ENCODE peak calls at places on chromosome 5, in four cellular contexts. One of them, this sample, is unnamed.

GRCh38 chr5:137206030-137206715 is 293.0 kb downstream of the SPOCK1 start:
- DNase-seq in K562: no peak
- DNase-seq in GM12878: no peak
- DNase-seq in HepG2: no peak
- DNase-seq in this sample: no peak

GRCh38 chr5:134527961-134528424 is 2.5 kb downstream of the JADE2 start:
- DNase-seq in GM12878: no peak
- DNase-seq in HepG2: no peak
- DNase-seq in K562: no peak
- DNase-seq in this sample: no peak

GRCh38 chr5:138955013-138955660 is 80.0 kb upstream of the LRRTM2 start:
- DNase-seq in K562: no peak
- DNase-seq in GM12878: no peak
- DNase-seq in HepG2: peak
- DNase-seq in this sample: no peak

GRCh38 chr5:151773979-151774378 is 2.2 kb downstream of the G3BP1 start:
- DNase-seq in K562: no peak
- DNase-seq in HepG2: no peak
- DNase-seq in GM12878: no peak
- DNase-seq in this sample: no peak

GRCh38 chr5:13480834-13481233 is 463.7 kb downstream of the DNAH5 start:
- DNase-seq in K562: no peak
- DNase-seq in HepG2: no peak
- DNase-seq in GM12878: no peak
- DNase-seq in this sample: no peak

GRCh38 chr5:96483878-96484277 is 50.8 kb upstream of the PCSK1 start:
- DNase-seq in K562: peak
- DNase-seq in HepG2: peak
- DNase-seq in GM12878: no peak
- DNase-seq in this sample: peak

GRCh38 chr5:79853676-79854418 is 137.2 kb downstream of the MTX3 start:
- DNase-seq in HepG2: peak
- DNase-seq in GM12878: no peak
- DNase-seq in K562: peak
- DNase-seq in this sample: no peak

GRCh38 chr5:16411741-16412455 is 53.7 kb downstream of the ZNF622 start:
- DNase-seq in K562: no peak
- DNase-seq in HepG2: no peak
- DNase-seq in GM12878: no peak
- DNase-seq in this sample: no peak

GRCh38 chr5:72291601-72292000 is 28.4 kb downstream of the MRPS27 start:
- DNase-seq in GM12878: no peak
- DNase-seq in K562: peak
- DNase-seq in HepG2: no peak
- DNase-seq in this sample: no peak

GRCh38 chr5:42718591-42718990 is 38.0 kb upstream of the CCDC152 start:
- DNase-seq in GM12878: peak
- DNase-seq in K562: no peak
- DNase-seq in HepG2: no peak
- DNase-seq in this sample: no peak

GRCh38 chr5:132840896-132841818 is 10.7 kb upstream of the SHROOM1 start:
- DNase-seq in HepG2: no peak
- DNase-seq in GM12878: no peak
- DNase-seq in K562: no peak
- DNase-seq in this sample: no peak

GRCh38 chr5:10760033-10760975 is 730 bp downstream of the DAP start:
- DNase-seq in HepG2: peak
- DNase-seq in K562: peak
- DNase-seq in GM12878: no peak
- DNase-seq in this sample: peak

GRCh38 chr5:17132444-17133083 is 84.9 kb upstream of the BASP1 start:
- DNase-seq in K562: peak
- DNase-seq in HepG2: no peak
- DNase-seq in GM12878: no peak
- DNase-seq in this sample: peak

GRCh38 chr5:62043289-62044274 is 262.4 kb upstream of the KIF2A start:
- DNase-seq in HepG2: no peak
- DNase-seq in K562: no peak
- DNase-seq in GM12878: no peak
- DNase-seq in this sample: no peak

GRCh38 chr5:95285406-95285761 is 490 bp upstream of the MCTP1 start:
- DNase-seq in HepG2: no peak
- DNase-seq in GM12878: no peak
- DNase-seq in K562: no peak
- DNase-seq in this sample: no peak

GRCh38 chr5:10452768-10453331 is 11.2 kb downstream of the ROPN1L start:
- DNase-seq in GM12878: peak
- DNase-seq in K562: peak
- DNase-seq in HepG2: peak
- DNase-seq in this sample: peak

GRCh38 chr5:154521756-154522155 is 43.7 kb upstream of the HAND1 start:
- DNase-seq in GM12878: no peak
- DNase-seq in HepG2: no peak
- DNase-seq in K562: no peak
- DNase-seq in this sample: no peak

GRCh38 chr5:139494832-139495231 is 12.3 kb upstream of the STING1 start:
- DNase-seq in GM12878: no peak
- DNase-seq in K562: no peak
- DNase-seq in HepG2: no peak
- DNase-seq in this sample: no peak

GRCh38 chr5:138275379-138275782 is 960 bp upstream of the GFRA3 start:
- DNase-seq in K562: peak
- DNase-seq in GM12878: no peak
- DNase-seq in HepG2: peak
- DNase-seq in this sample: peak

GRCh38 chr5:123450114-123450513 is 26.9 kb upstream of the CEP120 start:
- DNase-seq in HepG2: no peak
- DNase-seq in GM12878: no peak
- DNase-seq in K562: no peak
- DNase-seq in this sample: no peak

GRCh38 chr5:142316051-142316450 is 8.8 kb downstream of the SPRY4 start:
- DNase-seq in GM12878: no peak
- DNase-seq in HepG2: no peak
- DNase-seq in K562: no peak
- DNase-seq in this sample: peak

GRCh38 chr5:59583810-59584562 is 309.5 kb downstream of the PDE4D start:
- DNase-seq in HepG2: no peak
- DNase-seq in K562: no peak
- DNase-seq in GM12878: no peak
- DNase-seq in this sample: no peak

GRCh38 chr5:153476767-153477166 is 13.7 kb upstream of the GRIA1 start:
- DNase-seq in HepG2: no peak
- DNase-seq in K562: no peak
- DNase-seq in GM12878: no peak
- DNase-seq in this sample: no peak

GRCh38 chr5:37043693-37044092 is 167.1 kb downstream of the NIPBL start:
- DNase-seq in GM12878: no peak
- DNase-seq in HepG2: peak
- DNase-seq in K562: peak
- DNase-seq in this sample: peak

GRCh38 chr5:178211095-178212048 is 7.0 kb downstream of the HNRNPAB start:
- DNase-seq in K562: no peak
- DNase-seq in HepG2: no peak
- DNase-seq in GM12878: no peak
- DNase-seq in this sample: peak

GRCh38 chr5:79020861-79021561 is 35.9 kb upstream of the ARSB start:
- DNase-seq in K562: peak
- DNase-seq in GM12878: no peak
- DNase-seq in HepG2: peak
- DNase-seq in this sample: peak

GRCh38 chr5:1181451-1182359 is 19.7 kb upstream of the SLC6A19 start:
- DNase-seq in HepG2: peak
- DNase-seq in K562: no peak
- DNase-seq in GM12878: no peak
- DNase-seq in this sample: no peak

GRCh38 chr5:6791031-6791577 is 77.9 kb downstream of the TENT4A start:
- DNase-seq in K562: no peak
- DNase-seq in GM12878: no peak
- DNase-seq in HepG2: no peak
- DNase-seq in this sample: no peak

GRCh38 chr5:79070002-79070567 is 518 bp downstream of the BHMT2 start:
- DNase-seq in GM12878: no peak
- DNase-seq in HepG2: peak
- DNase-seq in K562: no peak
- DNase-seq in this sample: no peak

GRCh38 chr5:151075698-151076331 is 5.0 kb downstream of the TNIP1 start:
- DNase-seq in GM12878: no peak
- DNase-seq in HepG2: no peak
- DNase-seq in K562: no peak
- DNase-seq in this sample: no peak

GRCh38 chr5:56574778-56575177 is 240.6 kb upstream of the MAP3K1 start:
- DNase-seq in HepG2: no peak
- DNase-seq in GM12878: no peak
- DNase-seq in K562: no peak
- DNase-seq in this sample: no peak

GRCh38 chr5:151315998-151316597 is 12.5 kb upstream of the SLC36A3 start:
- DNase-seq in K562: peak
- DNase-seq in HepG2: peak
- DNase-seq in GM12878: peak
- DNase-seq in this sample: peak

GRCh38 chr5:61840354-61840753 is 465.7 kb upstream of the KIF2A start:
- DNase-seq in K562: no peak
- DNase-seq in HepG2: no peak
- DNase-seq in GM12878: no peak
- DNase-seq in this sample: no peak

GRCh38 chr5:91142819-91143218 is 240.3 kb downstream of the ARRDC3 start:
- DNase-seq in HepG2: no peak
- DNase-seq in GM12878: no peak
- DNase-seq in K562: no peak
- DNase-seq in this sample: no peak

DNA sequence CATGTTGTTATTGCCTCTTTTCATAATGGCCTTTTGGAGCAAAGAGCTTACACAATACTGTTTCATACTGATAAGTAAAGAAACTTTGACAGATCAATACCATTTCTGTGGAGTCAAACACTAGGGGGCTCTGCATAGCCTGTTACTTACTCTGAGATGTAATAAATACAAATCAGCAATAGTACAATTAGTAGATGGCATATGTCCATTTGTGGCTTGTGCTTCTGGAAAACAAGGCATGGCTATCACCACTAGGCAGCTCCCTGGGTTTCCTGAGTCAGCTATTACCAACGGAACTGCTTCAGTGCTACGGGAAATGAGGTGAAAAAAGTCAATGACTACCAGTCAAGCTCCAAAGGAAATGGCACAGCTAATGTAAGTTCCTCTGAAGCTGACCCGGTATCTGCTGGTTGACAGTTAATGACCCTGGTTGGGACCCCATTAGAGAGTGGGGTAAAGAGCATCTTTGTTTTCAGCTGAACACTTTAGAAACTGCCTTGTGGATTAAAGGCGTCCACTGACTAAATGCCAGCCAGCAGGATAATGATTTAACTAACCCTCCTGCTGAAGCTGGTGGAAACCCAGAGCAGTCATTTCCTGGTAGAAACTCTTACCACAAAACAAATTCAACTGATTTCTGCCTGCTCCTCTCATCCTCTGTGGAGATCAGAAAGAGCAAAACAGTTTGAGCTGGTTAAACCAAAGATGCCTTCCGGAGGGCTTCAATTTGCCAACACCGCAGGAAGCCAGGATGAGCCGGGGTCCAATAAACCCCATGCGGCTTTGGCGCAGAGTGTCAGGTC is 69.0 kb upstream of the FAM169A start:
- DNase-seq in K562: peak
- DNase-seq in GM12878: no peak
- DNase-seq in HepG2: peak
- DNase-seq in this sample: no peak
- TF ChIP-seq FOXM1 in K562: no peak
- TF ChIP-seq FOXM1 in GM12878: no peak
- TF ChIP-seq FOXM1 in HepG2: no peak
- TF ChIP-seq FOXM1 in this sample: no peak

GRCh38 chr5:109659901-109660300 is 29.8 kb upstream of the MAN2A1 start:
- DNase-seq in K562: no peak
- DNase-seq in HepG2: no peak
- DNase-seq in GM12878: no peak
- DNase-seq in this sample: no peak

GRCh38 chr5:109653840-109654239 is 35.9 kb upstream of the MAN2A1 start:
- DNase-seq in K562: no peak
- DNase-seq in HepG2: no peak
- DNase-seq in GM12878: no peak
- DNase-seq in this sample: no peak

GRCh38 chr5:109655841-109656240 is 33.9 kb upstream of the MAN2A1 start:
- DNase-seq in K562: no peak
- DNase-seq in GM12878: no peak
- DNase-seq in HepG2: no peak
- DNase-seq in this sample: no peak

GRCh38 chr5:109654455-109654854 is 35.3 kb upstream of the MAN2A1 start:
- DNase-seq in GM12878: no peak
- DNase-seq in HepG2: no peak
- DNase-seq in K562: no peak
- DNase-seq in this sample: no peak

GRCh38 chr5:109656829-109657228 is 32.9 kb upstream of the MAN2A1 start:
- DNase-seq in K562: peak
- DNase-seq in GM12878: no peak
- DNase-seq in HepG2: no peak
- DNase-seq in this sample: no peak
- TF ChIP-seq SP1 in K562: no peak
- TF ChIP-seq SP1 in GM12878: no peak
- TF ChIP-seq SP1 in HepG2: no peak
- TF ChIP-seq SP1 in this sample: no peak

GRCh38 chr5:170628691-170629565 is 125.1 kb downstream of the KCNIP1 start:
- DNase-seq in GM12878: no peak
- DNase-seq in HepG2: no peak
- DNase-seq in K562: no peak
- DNase-seq in this sample: no peak
- TF ChIP-seq FOXM1 in GM12878: no peak
- TF ChIP-seq FOXM1 in HepG2: no peak
- TF ChIP-seq FOXM1 in K562: no peak
- TF ChIP-seq FOXM1 in this sample: no peak

DNA sequence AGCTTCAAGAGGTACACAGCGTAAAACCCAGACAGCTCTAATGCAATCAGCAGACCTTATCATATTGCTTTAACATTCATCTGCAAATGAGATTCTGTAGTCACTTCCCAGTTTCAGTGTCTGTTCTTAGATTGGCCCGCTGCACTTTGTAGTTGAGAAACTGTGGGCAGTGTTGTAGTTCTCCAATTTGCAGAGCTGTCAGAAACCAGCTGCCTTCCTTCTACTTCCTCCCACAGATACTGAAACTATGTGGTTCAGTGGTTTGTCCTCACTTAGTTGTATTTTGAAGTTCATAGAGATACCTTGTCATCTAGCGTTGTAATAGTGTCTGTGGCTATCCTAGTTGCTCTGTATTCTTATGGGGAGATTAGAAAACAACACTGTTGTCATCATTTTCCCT is 39.6 kb upstream of the TRIM36 start:
- DNase-seq in GM12878: peak
- DNase-seq in HepG2: no peak
- DNase-seq in K562: no peak
- DNase-seq in this sample: no peak
- TF ChIP-seq SP1 in GM12878: peak
- TF ChIP-seq SP1 in HepG2: no peak
- TF ChIP-seq SP1 in K562: no peak
- TF ChIP-seq SP1 in this sample: no peak

GRCh38 chr5:124512236-124512635 is 234.2 kb downstream of the ZNF608 start:
- DNase-seq in GM12878: no peak
- DNase-seq in K562: no peak
- DNase-seq in HepG2: no peak
- DNase-seq in this sample: no peak
- TF ChIP-seq FOXM1 in GM12878: no peak
- TF ChIP-seq FOXM1 in K562: no peak
- TF ChIP-seq FOXM1 in HepG2: no peak
- TF ChIP-seq FOXM1 in this sample: no peak